ENCODE peak calls at places on chromosomes 13 and 19, in eight cellular contexts. P is HCT116, B is neural progenitor cell, A is fibroblast of lung, M is H1, L is colonic mucosa, V is mesendoderm, K is trophoblast cell. O is an unnamed sample.
A peak's percentile ranks its signal among the peaks of the same experiment; 100 is the strongest.

GRCh38 chr13:80273717-80274116 is 67.2 kb downstream of the SPRY2 start:
- DNase-seq in P (no peak), B (no peak), A (no peak), M (no peak), L (no peak), V (no peak), K (no peak), O (no peak)

GRCh38 chr19:48713041-48713863 is 6.3 kb downstream of the MAMSTR start:
- DNase-seq in P (no peak), B (peak; percentile 74), A (no peak), M (peak; percentile 77), L (no peak), V (peak; percentile 91), K (no peak), O (peak; percentile 44)

GRCh38 chr13:90272356-90272755 is 1075.1 kb upstream of the MIR17HG start:
- DNase-seq in P (no peak), B (no peak), A (peak; percentile 26), M (no peak), L (no peak), V (no peak), K (no peak), O (no peak)

GRCh38 chr13:48593551-48593950 is 60.2 kb upstream of the CYSLTR2 start:
- DNase-seq in P (no peak), B (no peak), A (no peak), M (no peak), L (no peak), V (no peak), K (no peak), O (no peak)

GRCh38 chr19:19627716-19628498 is at the start of gene LPAR2:
- DNase-seq in P (peak; percentile 24), B (peak; percentile 86), A (no peak), M (peak; percentile 89), L (peak; percentile 76), V (peak; percentile 81), K (peak; percentile 86), O (peak; percentile 28)

GRCh38 chr19:41696402-41697197 is 8.5 kb upstream of the CEACAM7 start:
- DNase-seq in P (no peak), B (no peak), A (no peak), M (no peak), L (peak; percentile 49), V (no peak), K (no peak), O (peak; percentile 15)

GRCh38 chr13:83824120-83824519 is 58.2 kb downstream of the SLITRK1 start:
- DNase-seq in P (no peak), B (no peak), A (no peak), M (no peak), L (no peak), V (no peak), K (no peak), O (no peak)

GRCh38 chr13:34849406-34849805 is 92.7 kb upstream of the NBEA start:
- DNase-seq in P (no peak), B (no peak), A (no peak), M (no peak), L (no peak), V (no peak), K (no peak), O (no peak)

GRCh38 chr13:40096357-40096911 is 441.0 kb downstream of the COG6 start:
- DNase-seq in P (no peak), B (peak; percentile 26), A (no peak), M (no peak), L (no peak), V (no peak), K (no peak), O (no peak)

GRCh38 chr19:45514376-45515051 is 7.2 kb downstream of the VASP start:
- DNase-seq in P (no peak), B (no peak), A (no peak), M (no peak), L (peak; percentile 92), V (no peak), K (peak; percentile 55), O (no peak)

GRCh38 chr19:54188224-54188871 is 1.0 kb downstream of the MBOAT7 start:
- DNase-seq in P (no peak), B (peak; percentile 53), A (no peak), M (no peak), L (peak; percentile 63), V (peak; percentile 62), K (no peak), O (peak; percentile 73)

GRCh38 chr19:18086590-18087138 is at the start of gene IL12RB1:
- DNase-seq in P (no peak), B (no peak), A (no peak), M (no peak), L (no peak), V (no peak), K (no peak), O (no peak)

GRCh38 chr19:2083174-2083854 is 12.8 kb downstream of the MOB3A start:
- DNase-seq in P (no peak), B (no peak), A (no peak), M (no peak), L (no peak), V (no peak), K (no peak), O (no peak)

GRCh38 chr13:33345842-33346241 is 60.3 kb upstream of the STARD13 start:
- DNase-seq in P (no peak), B (no peak), A (no peak), M (no peak), L (no peak), V (no peak), K (no peak), O (no peak)

GRCh38 chr19:48368942-48369341 is 4.8 kb downstream of the SYNGR4 start:
- DNase-seq in P (no peak), B (no peak), A (no peak), M (no peak), L (peak; percentile 84), V (no peak), K (no peak), O (no peak)

GRCh38 chr19:13839938-13840750 is 36.8 kb upstream of the NANOS3 start:
- DNase-seq in P (no peak), B (no peak), A (no peak), M (no peak), L (peak; percentile 91), V (no peak), K (peak; percentile 83), O (peak; percentile 88)

GRCh38 chr13:28451482-28452217 is 43.3 kb downstream of the FLT1 start:
- DNase-seq in P (no peak), B (peak; percentile 19), A (peak; percentile 29), M (no peak), L (no peak), V (peak; percentile 55), K (peak; percentile 46), O (peak; percentile 36)

GRCh38 chr13:98370806-98371553 is 193.9 kb upstream of the RNF113B start:
- DNase-seq in P (no peak), B (no peak), A (peak; percentile 92), M (peak; percentile 45), L (no peak), V (no peak), K (no peak), O (peak; percentile 92)

GRCh38 chr13:50891206-50891605 is 18.4 kb upstream of the RNASEH2B start:
- DNase-seq in P (no peak), B (no peak), A (no peak), M (no peak), L (no peak), V (no peak), K (no peak), O (no peak)

GRCh38 chr13:50892162-50892944 is 17.2 kb upstream of the RNASEH2B start:
- DNase-seq in P (no peak), B (no peak), A (no peak), M (no peak), L (no peak), V (no peak), K (no peak), O (no peak)

GRCh38 chr13:50894504-50894903 is 15.1 kb upstream of the RNASEH2B start:
- DNase-seq in P (no peak), B (no peak), A (no peak), M (no peak), L (no peak), V (no peak), K (no peak), O (no peak)

GRCh38 chr13:50893211-50893852 is 16.3 kb upstream of the RNASEH2B start:
- DNase-seq in P (no peak), B (no peak), A (peak; percentile 51), M (no peak), L (no peak), V (no peak), K (no peak), O (peak; percentile 63)

DNA sequence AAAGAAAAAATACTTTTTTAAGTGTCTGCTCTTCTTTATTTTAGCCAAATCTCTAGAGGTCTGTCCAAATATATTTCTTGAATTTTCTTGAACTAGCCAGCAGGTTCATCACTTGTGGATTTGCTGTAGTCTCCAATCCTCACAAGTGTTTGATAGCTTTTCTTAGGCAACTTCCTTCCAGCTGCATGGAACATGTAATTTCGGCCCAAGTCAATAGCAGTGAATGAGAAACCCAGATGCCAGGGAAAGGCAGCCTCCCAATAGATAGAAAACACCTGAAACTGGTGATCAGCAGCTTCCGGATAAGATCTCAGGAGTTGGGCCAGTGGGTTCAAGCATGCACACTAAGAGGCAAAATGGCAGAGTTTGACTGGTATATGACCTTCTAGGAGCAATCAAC is 15.5 kb upstream of the RNASEH2B start:
- DNase-seq in P (no peak), B (no peak), A (no peak), M (no peak), L (no peak), V (no peak), K (no peak), O (no peak)
- H3K9ac ChIP-seq in P (no peak overlapping the region), B (no peak overlapping the region), A (no peak overlapping the region), M (no peak overlapping the region), L (no peak overlapping the region), V (no peak overlapping the region), K (no peak overlapping the region), O (no peak overlapping the region)

DNA sequence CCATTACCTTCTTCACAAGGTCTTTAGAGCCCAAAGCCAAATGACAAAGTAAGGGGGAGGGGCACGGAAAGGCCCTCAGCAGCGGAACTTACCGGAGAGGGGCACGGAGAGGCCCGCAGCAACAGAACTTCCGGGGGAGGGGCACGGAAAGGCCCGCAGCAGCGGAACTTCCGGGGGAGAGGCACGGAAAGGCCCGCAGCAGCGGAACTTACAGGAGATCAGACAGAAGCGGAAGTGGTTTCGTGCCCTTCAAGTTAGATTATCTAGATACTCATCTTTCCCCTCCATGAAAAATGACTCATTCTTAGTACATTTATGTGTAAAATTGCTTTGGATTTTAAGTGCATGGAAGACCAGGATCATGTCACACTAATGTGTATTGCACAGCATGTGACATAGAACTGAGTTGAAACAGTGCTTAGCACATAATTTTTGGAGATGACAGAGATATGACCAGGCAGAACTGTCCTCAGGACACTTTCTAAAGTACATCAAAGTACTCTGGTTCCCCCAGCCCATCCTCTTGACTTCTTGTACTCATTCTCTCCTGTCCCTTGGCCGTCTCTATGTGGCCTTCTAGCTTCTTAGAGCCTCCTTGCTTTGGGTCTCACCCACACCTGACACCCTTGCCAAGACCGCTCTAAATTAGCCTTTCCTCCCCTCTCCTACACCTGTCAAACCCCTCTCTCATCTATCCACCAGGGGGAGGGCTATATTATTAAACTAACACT is 25.7 kb upstream of the TPTE2 start:
- DNase-seq in P (no peak), B (no peak), A (peak; percentile 16), M (no peak), L (peak; percentile 27), V (peak; percentile 6), K (peak; percentile 30), O (peak; percentile 41)
- H3K4me3 ChIP-seq in P (no peak overlapping the region), B (no peak overlapping the region), A (no peak overlapping the region), M (no peak overlapping the region), L (no peak overlapping the region), V (no peak overlapping the region), K (no peak overlapping the region), O (peak overlapping the region; percentile 55)

GRCh38 chr19:33808399-33808798 is 11.7 kb downstream of the KCTD15 start:
- DNase-seq in P (no peak), B (no peak), A (no peak), M (no peak), L (no peak), V (no peak), K (no peak), O (no peak)
- H3K36me3 ChIP-seq in P (no peaks in the 10 kb centered on the region), B (no peaks in the 10 kb centered on the region), A (no peaks in the 10 kb centered on the region), M (peaks cover 30% of the 10 kb centered on the region), L (no peaks in the 10 kb centered on the region), V (peaks cover 7% of the 10 kb centered on the region), K (peaks cover 77% of the 10 kb centered on the region), O (no peaks in the 10 kb centered on the region)

GRCh38 chr13:111270765-111271164 is 49.7 kb upstream of the TEX29 start:
- DNase-seq in P (no peak), B (no peak), A (peak; percentile 52), M (peak; percentile 26), L (no peak), V (no peak), K (no peak), O (peak; percentile 35)
- H3K9ac ChIP-seq in P (no peak overlapping the region), B (no peak overlapping the region), A (no peak overlapping the region), M (no peak overlapping the region), L (no peak overlapping the region), V (no peak overlapping the region), K (no peak overlapping the region), O (peak overlapping the region; percentile 35)

O was measured in adipocyte.